ENCODE peak calls at places on chromosomes 12 and 14, in eight cellular contexts. One of them, this sample, is unnamed.

GRCh38 chr14:66105819-66106218 is 380.4 kb upstream of the CCDC196 start:
- DNase-seq in cerebellar cortex: no peak
- DNase-seq in left lobe of liver: no peak
- DNase-seq in BJ: no peak
- DNase-seq in GDM1: no peak
- DNase-seq in sigmoid colon: no peak
- DNase-seq in NCI-H1436 treated with DMSO at 0.1 percent for 48 hours: no peak
- DNase-seq in AML-193: no peak
- DNase-seq in this sample: no peak

GRCh38 chr12:26101833-26102232 is 23.0 kb downstream of the BHLHE41 start:
- DNase-seq in NCI-H1436 treated with DMSO at 0.1 percent for 48 hours: no peak
- DNase-seq in left lobe of liver: no peak
- DNase-seq in cerebellar cortex: no peak
- DNase-seq in GDM1: no peak
- DNase-seq in AML-193: no peak
- DNase-seq in BJ: no peak
- DNase-seq in sigmoid colon: no peak
- DNase-seq in this sample: no peak

GRCh38 chr14:101223147-101223546 is 319.6 kb upstream of the RTL1 start:
- DNase-seq in BJ: no peak
- DNase-seq in AML-193: no peak
- DNase-seq in NCI-H1436 treated with DMSO at 0.1 percent for 48 hours: no peak
- DNase-seq in sigmoid colon: peak; percentile 18
- DNase-seq in left lobe of liver: peak; percentile 11
- DNase-seq in cerebellar cortex: peak; percentile 1
- DNase-seq in GDM1: no peak
- DNase-seq in this sample: no peak

GRCh38 chr12:100473716-100474150 is at the start of gene NR1H4:
- DNase-seq in left lobe of liver: peak; percentile 80
- DNase-seq in BJ: no peak
- DNase-seq in NCI-H1436 treated with DMSO at 0.1 percent for 48 hours: no peak
- DNase-seq in sigmoid colon: peak; percentile 68
- DNase-seq in cerebellar cortex: no peak
- DNase-seq in GDM1: no peak
- DNase-seq in AML-193: no peak
- DNase-seq in this sample: no peak

GRCh38 chr12:91616401-91616800 is 433.8 kb upstream of the DCN start:
- DNase-seq in BJ: no peak
- DNase-seq in cerebellar cortex: no peak
- DNase-seq in sigmoid colon: no peak
- DNase-seq in AML-193: no peak
- DNase-seq in GDM1: no peak
- DNase-seq in NCI-H1436 treated with DMSO at 0.1 percent for 48 hours: no peak
- DNase-seq in left lobe of liver: no peak
- DNase-seq in this sample: no peak

GRCh38 chr12:76641961-76642360 is 82.4 kb upstream of the OSBPL8 start:
- DNase-seq in GDM1: no peak
- DNase-seq in NCI-H1436 treated with DMSO at 0.1 percent for 48 hours: no peak
- DNase-seq in sigmoid colon: no peak
- DNase-seq in cerebellar cortex: no peak
- DNase-seq in BJ: no peak
- DNase-seq in AML-193: no peak
- DNase-seq in left lobe of liver: no peak
- DNase-seq in this sample: no peak

GRCh38 chr12:127579446-127579845 is 687.5 kb upstream of the TMEM132C start:
- DNase-seq in AML-193: no peak
- DNase-seq in cerebellar cortex: no peak
- DNase-seq in BJ: no peak
- DNase-seq in NCI-H1436 treated with DMSO at 0.1 percent for 48 hours: no peak
- DNase-seq in left lobe of liver: no peak
- DNase-seq in sigmoid colon: no peak
- DNase-seq in GDM1: no peak
- DNase-seq in this sample: no peak

GRCh38 chr12:121580959-121581680 is at the start of gene KDM2B:
- DNase-seq in AML-193: peak; percentile 67
- DNase-seq in left lobe of liver: no peak
- DNase-seq in NCI-H1436 treated with DMSO at 0.1 percent for 48 hours: no peak
- DNase-seq in sigmoid colon: peak; percentile 75
- DNase-seq in GDM1: no peak
- DNase-seq in BJ: no peak
- DNase-seq in cerebellar cortex: peak; percentile 83
- DNase-seq in this sample: peak; percentile 54

GRCh38 chr12:6643569-6644256 is 3.5 kb downstream of the ACRBP start:
- DNase-seq in NCI-H1436 treated with DMSO at 0.1 percent for 48 hours: no peak
- DNase-seq in cerebellar cortex: no peak
- DNase-seq in sigmoid colon: no peak
- DNase-seq in left lobe of liver: no peak
- DNase-seq in AML-193: peak; percentile 53
- DNase-seq in BJ: no peak
- DNase-seq in GDM1: no peak
- DNase-seq in this sample: no peak

GRCh38 chr14:69101331-69101826 is 51.5 kb downstream of the DCAF5 start:
- DNase-seq in sigmoid colon: no peak
- DNase-seq in GDM1: peak; percentile 8
- DNase-seq in BJ: peak; percentile 60
- DNase-seq in left lobe of liver: no peak
- DNase-seq in cerebellar cortex: peak; percentile 45
- DNase-seq in AML-193: peak; percentile 91
- DNase-seq in NCI-H1436 treated with DMSO at 0.1 percent for 48 hours: no peak
- DNase-seq in this sample: no peak

GRCh38 chr12:84157170-84157569 is 755.4 kb downstream of the SLC6A15 start:
- DNase-seq in sigmoid colon: no peak
- DNase-seq in GDM1: no peak
- DNase-seq in left lobe of liver: no peak
- DNase-seq in AML-193: no peak
- DNase-seq in NCI-H1436 treated with DMSO at 0.1 percent for 48 hours: no peak
- DNase-seq in cerebellar cortex: no peak
- DNase-seq in BJ: no peak
- DNase-seq in this sample: no peak

GRCh38 chr14:22336031-22336430 is 253.0 kb downstream of the DAD1 start:
- DNase-seq in sigmoid colon: no peak
- DNase-seq in AML-193: no peak
- DNase-seq in left lobe of liver: no peak
- DNase-seq in cerebellar cortex: no peak
- DNase-seq in BJ: no peak
- DNase-seq in GDM1: no peak
- DNase-seq in NCI-H1436 treated with DMSO at 0.1 percent for 48 hours: no peak
- DNase-seq in this sample: no peak

GRCh38 chr12:71063087-71063486 is 94.7 kb downstream of the TSPAN8 start:
- DNase-seq in NCI-H1436 treated with DMSO at 0.1 percent for 48 hours: no peak
- DNase-seq in BJ: no peak
- DNase-seq in left lobe of liver: no peak
- DNase-seq in cerebellar cortex: no peak
- DNase-seq in AML-193: no peak
- DNase-seq in sigmoid colon: no peak
- DNase-seq in GDM1: no peak
- DNase-seq in this sample: no peak

GRCh38 chr14:68871392-68871791 is 78.5 kb upstream of the ZFP36L1 start:
- DNase-seq in NCI-H1436 treated with DMSO at 0.1 percent for 48 hours: no peak
- DNase-seq in AML-193: no peak
- DNase-seq in sigmoid colon: no peak
- DNase-seq in GDM1: no peak
- DNase-seq in BJ: no peak
- DNase-seq in cerebellar cortex: no peak
- DNase-seq in left lobe of liver: peak; percentile 47
- DNase-seq in this sample: no peak

GRCh38 chr14:52241102-52241793 is 26.2 kb upstream of the PTGDR start:
- DNase-seq in AML-193: no peak
- DNase-seq in cerebellar cortex: no peak
- DNase-seq in GDM1: no peak
- DNase-seq in left lobe of liver: no peak
- DNase-seq in BJ: peak; percentile 54
- DNase-seq in NCI-H1436 treated with DMSO at 0.1 percent for 48 hours: no peak
- DNase-seq in sigmoid colon: no peak
- DNase-seq in this sample: no peak

GRCh38 chr12:2325501-2325900 is 272.7 kb downstream of the CACNA1C start:
- DNase-seq in left lobe of liver: no peak
- DNase-seq in AML-193: no peak
- DNase-seq in BJ: no peak
- DNase-seq in NCI-H1436 treated with DMSO at 0.1 percent for 48 hours: no peak
- DNase-seq in GDM1: no peak
- DNase-seq in sigmoid colon: no peak
- DNase-seq in cerebellar cortex: no peak
- DNase-seq in this sample: no peak

GRCh38 chr14:72500234-72500838 is 393.6 kb downstream of the DPF3 start:
- DNase-seq in sigmoid colon: no peak
- DNase-seq in cerebellar cortex: peak; percentile 54
- DNase-seq in left lobe of liver: no peak
- DNase-seq in NCI-H1436 treated with DMSO at 0.1 percent for 48 hours: no peak
- DNase-seq in GDM1: no peak
- DNase-seq in AML-193: no peak
- DNase-seq in BJ: no peak
- DNase-seq in this sample: no peak

GRCh38 chr12:128969480-128970055 is 116.3 kb downstream of the GLT1D1 start:
- DNase-seq in left lobe of liver: peak; percentile 62
- DNase-seq in AML-193: no peak
- DNase-seq in GDM1: no peak
- DNase-seq in cerebellar cortex: peak; percentile 66
- DNase-seq in BJ: no peak
- DNase-seq in sigmoid colon: no peak
- DNase-seq in NCI-H1436 treated with DMSO at 0.1 percent for 48 hours: peak; percentile 72
- DNase-seq in this sample: peak; percentile 85

GRCh38 chr12:105935106-105935505 is 203.6 kb downstream of the NUAK1 start:
- DNase-seq in cerebellar cortex: no peak
- DNase-seq in GDM1: no peak
- DNase-seq in sigmoid colon: no peak
- DNase-seq in left lobe of liver: no peak
- DNase-seq in BJ: no peak
- DNase-seq in AML-193: no peak
- DNase-seq in NCI-H1436 treated with DMSO at 0.1 percent for 48 hours: no peak
- DNase-seq in this sample: no peak

GRCh38 chr14:95915326-95915725 is 38.7 kb downstream of the TUNAR start:
- DNase-seq in AML-193: no peak
- DNase-seq in GDM1: no peak
- DNase-seq in cerebellar cortex: no peak
- DNase-seq in BJ: no peak
- DNase-seq in left lobe of liver: no peak
- DNase-seq in NCI-H1436 treated with DMSO at 0.1 percent for 48 hours: no peak
- DNase-seq in sigmoid colon: no peak
- DNase-seq in this sample: no peak

GRCh38 chr12:78385541-78385940 is 479.0 kb upstream of the SYT1 start:
- DNase-seq in cerebellar cortex: no peak
- DNase-seq in left lobe of liver: no peak
- DNase-seq in NCI-H1436 treated with DMSO at 0.1 percent for 48 hours: no peak
- DNase-seq in GDM1: no peak
- DNase-seq in BJ: no peak
- DNase-seq in sigmoid colon: no peak
- DNase-seq in AML-193: no peak
- DNase-seq in this sample: no peak

GRCh38 chr12:118102070-118102469 is 1.7 kb downstream of the VSIG10 start:
- DNase-seq in left lobe of liver: no peak
- DNase-seq in BJ: no peak
- DNase-seq in NCI-H1436 treated with DMSO at 0.1 percent for 48 hours: no peak
- DNase-seq in cerebellar cortex: no peak
- DNase-seq in AML-193: no peak
- DNase-seq in sigmoid colon: no peak
- DNase-seq in GDM1: no peak
- DNase-seq in this sample: no peak

GRCh38 chr12:75666126-75666979 is 154.9 kb upstream of the KRR1 start:
- DNase-seq in NCI-H1436 treated with DMSO at 0.1 percent for 48 hours: no peak
- DNase-seq in GDM1: no peak
- DNase-seq in cerebellar cortex: no peak
- DNase-seq in BJ: no peak
- DNase-seq in AML-193: no peak
- DNase-seq in left lobe of liver: peak; percentile 48
- DNase-seq in sigmoid colon: no peak
- DNase-seq in this sample: no peak

GRCh38 chr14:91303091-91303923 is 58.8 kb upstream of the GPR68 start:
- DNase-seq in left lobe of liver: no peak
- DNase-seq in sigmoid colon: no peak
- DNase-seq in BJ: no peak
- DNase-seq in GDM1: peak; percentile 36
- DNase-seq in NCI-H1436 treated with DMSO at 0.1 percent for 48 hours: no peak
- DNase-seq in AML-193: no peak
- DNase-seq in cerebellar cortex: peak; percentile 33
- DNase-seq in this sample: no peak

GRCh38 chr12:1810201-1810930 is 10.0 kb upstream of the LRTM2 start:
- DNase-seq in sigmoid colon: no peak
- DNase-seq in cerebellar cortex: no peak
- DNase-seq in left lobe of liver: no peak
- DNase-seq in GDM1: no peak
- DNase-seq in NCI-H1436 treated with DMSO at 0.1 percent for 48 hours: no peak
- DNase-seq in BJ: no peak
- DNase-seq in AML-193: no peak
- DNase-seq in this sample: no peak

GRCh38 chr12:122022393-122023338 is 982 bp downstream of the BCL7A start:
- DNase-seq in BJ: no peak
- DNase-seq in AML-193: no peak
- DNase-seq in NCI-H1436 treated with DMSO at 0.1 percent for 48 hours: no peak
- DNase-seq in cerebellar cortex: no peak
- DNase-seq in GDM1: no peak
- DNase-seq in left lobe of liver: no peak
- DNase-seq in sigmoid colon: no peak
- DNase-seq in this sample: no peak

GRCh38 chr14:49977126-49977841 is 84.4 kb downstream of the ARF6 start:
- DNase-seq in AML-193: peak; percentile 5
- DNase-seq in left lobe of liver: no peak
- DNase-seq in cerebellar cortex: no peak
- DNase-seq in NCI-H1436 treated with DMSO at 0.1 percent for 48 hours: no peak
- DNase-seq in sigmoid colon: no peak
- DNase-seq in BJ: no peak
- DNase-seq in GDM1: peak; percentile 49
- DNase-seq in this sample: no peak

GRCh38 chr12:124443929-124444712 is 123.3 kb downstream of the NCOR2 start:
- DNase-seq in cerebellar cortex: no peak
- DNase-seq in sigmoid colon: no peak
- DNase-seq in left lobe of liver: no peak
- DNase-seq in AML-193: no peak
- DNase-seq in GDM1: no peak
- DNase-seq in NCI-H1436 treated with DMSO at 0.1 percent for 48 hours: no peak
- DNase-seq in BJ: no peak
- DNase-seq in this sample: no peak

GRCh38 chr14:104332634-104333270 is 194.4 kb downstream of the KIF26A start:
- DNase-seq in NCI-H1436 treated with DMSO at 0.1 percent for 48 hours: no peak
- DNase-seq in GDM1: no peak
- DNase-seq in AML-193: no peak
- DNase-seq in BJ: no peak
- DNase-seq in left lobe of liver: no peak
- DNase-seq in cerebellar cortex: no peak
- DNase-seq in sigmoid colon: peak; percentile 67
- DNase-seq in this sample: no peak

GRCh38 chr12:2555487-2556082 is 239.2 kb upstream of the FKBP4 start:
- DNase-seq in AML-193: no peak
- DNase-seq in cerebellar cortex: peak; percentile 39
- DNase-seq in sigmoid colon: no peak
- DNase-seq in NCI-H1436 treated with DMSO at 0.1 percent for 48 hours: peak; percentile 71
- DNase-seq in left lobe of liver: no peak
- DNase-seq in BJ: no peak
- DNase-seq in GDM1: no peak
- DNase-seq in this sample: no peak

GRCh38 chr14:75531660-75532317 is 9.5 kb downstream of the BATF start:
- DNase-seq in GDM1: no peak
- DNase-seq in AML-193: no peak
- DNase-seq in NCI-H1436 treated with DMSO at 0.1 percent for 48 hours: no peak
- DNase-seq in left lobe of liver: no peak
- DNase-seq in BJ: no peak
- DNase-seq in cerebellar cortex: no peak
- DNase-seq in sigmoid colon: no peak
- DNase-seq in this sample: no peak

GRCh38 chr14:100048786-100049185 is 16.4 kb upstream of the EVL start:
- DNase-seq in cerebellar cortex: no peak
- DNase-seq in BJ: no peak
- DNase-seq in left lobe of liver: no peak
- DNase-seq in GDM1: no peak
- DNase-seq in sigmoid colon: no peak
- DNase-seq in AML-193: no peak
- DNase-seq in NCI-H1436 treated with DMSO at 0.1 percent for 48 hours: no peak
- DNase-seq in this sample: no peak

GRCh38 chr14:24430143-24430681 is 458 bp downstream of the KHNYN start:
- DNase-seq in GDM1: peak; percentile 53
- DNase-seq in BJ: no peak
- DNase-seq in left lobe of liver: peak; percentile 83
- DNase-seq in AML-193: peak; percentile 18
- DNase-seq in sigmoid colon: peak; percentile 89
- DNase-seq in cerebellar cortex: peak; percentile 53
- DNase-seq in NCI-H1436 treated with DMSO at 0.1 percent for 48 hours: no peak
- DNase-seq in this sample: no peak

GRCh38 chr14:24226477-24226876 is 5.7 kb downstream of the NEDD8 start:
- DNase-seq in AML-193: no peak
- DNase-seq in NCI-H1436 treated with DMSO at 0.1 percent for 48 hours: no peak
- DNase-seq in cerebellar cortex: no peak
- DNase-seq in left lobe of liver: no peak
- DNase-seq in BJ: no peak
- DNase-seq in sigmoid colon: no peak
- DNase-seq in GDM1: no peak
- DNase-seq in this sample: no peak